ENCODE peak calls at places on chromosome 12, in six cellular contexts. J is MM.1S, S is stomach, R is H9, Z is GM23248, G is caudate nucleus. B is an unnamed sample.

GRCh38 chr12:93552427-93552826 is 20.0 kb upstream of the SOCS2 start:
- DNase-seq in Z (no peak), S (no peak), J (no peak), G (no peak), R (no peak), B (no peak)

GRCh38 chr12:106301241-106301610 is 1.3 kb upstream of the TCP11L2 start:
- DNase-seq in R (no peak), S (no peak), G (no peak), Z (peak), J (no peak), B (no peak)

GRCh38 chr12:96892104-96892503 is 15.0 kb upstream of the NEDD1 start:
- DNase-seq in J (no peak), G (no peak), S (no peak), Z (no peak), R (no peak), B (no peak)

GRCh38 chr12:6821271-6821673 is 349 bp upstream of the GPR162 start:
- DNase-seq in R (peak), S (peak), J (no peak), G (no peak), Z (peak), B (peak)

GRCh38 chr12:67515679-67516363 is 132.7 kb upstream of the DYRK2 start:
- DNase-seq in J (peak), S (peak), R (no peak), Z (no peak), G (no peak), B (no peak)

GRCh38 chr12:89208661-89209096 is 143.6 kb downstream of the DUSP6 start:
- DNase-seq in R (no peak), J (no peak), Z (peak), S (no peak), G (no peak), B (no peak)

GRCh38 chr12:57846285-57846576 is 298 bp downstream of the CTDSP2 start:
- DNase-seq in Z (no peak), J (no peak), S (peak), R (no peak), G (no peak), B (no peak)

GRCh38 chr12:4572670-4573069 is 10.7 kb downstream of the DYRK4 start:
- DNase-seq in S (no peak), G (no peak), R (no peak), Z (no peak), J (no peak), B (no peak)

GRCh38 chr12:108846320-108846719 is 11.1 kb downstream of the SSH1 start:
- DNase-seq in Z (peak), R (no peak), G (peak), S (no peak), J (no peak), B (peak)

GRCh38 chr12:92519284-92519683 is 183.5 kb upstream of the PLEKHG7 start:
- DNase-seq in Z (no peak), S (no peak), R (no peak), J (no peak), G (no peak), B (no peak)

DNA sequence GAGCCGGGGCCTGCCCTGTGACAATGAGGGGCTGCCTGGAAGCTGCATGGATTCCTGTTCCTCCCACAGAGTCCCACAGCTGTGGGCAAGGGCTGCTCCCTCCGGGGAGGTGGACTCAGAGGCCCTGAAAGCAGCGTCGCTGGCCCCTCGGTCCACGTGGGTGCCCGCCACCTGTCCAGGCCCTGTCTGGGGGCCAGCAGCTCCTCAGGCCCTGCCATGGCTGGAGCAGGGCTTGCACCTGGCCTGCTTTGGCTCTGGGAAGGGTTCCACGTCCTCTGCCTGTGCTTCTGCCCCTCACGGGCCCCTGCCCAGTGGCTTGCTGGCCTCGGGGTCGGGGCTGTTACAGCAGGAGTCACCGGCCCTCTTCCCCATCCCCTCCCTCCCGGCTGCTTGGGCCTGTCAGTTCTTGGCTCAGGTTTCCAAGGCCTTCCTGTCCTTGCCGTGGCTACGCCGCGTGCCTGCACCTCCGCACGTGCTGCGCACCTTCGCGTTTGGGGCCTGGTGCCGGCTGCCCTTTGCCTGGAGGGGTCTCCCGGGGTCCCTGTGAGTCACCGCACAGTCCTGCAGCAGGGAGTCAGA is 5.8 kb downstream of the FBRSL1 start:
- DNase-seq in Z (no peak), R (no peak), J (no peak), S (no peak), G (no peak), B (no peak)
- H3K27ac ChIP-seq in Z (no peak), R (no peak), J (no peak), S (no peak), G (no peak), B (no peak)

DNA sequence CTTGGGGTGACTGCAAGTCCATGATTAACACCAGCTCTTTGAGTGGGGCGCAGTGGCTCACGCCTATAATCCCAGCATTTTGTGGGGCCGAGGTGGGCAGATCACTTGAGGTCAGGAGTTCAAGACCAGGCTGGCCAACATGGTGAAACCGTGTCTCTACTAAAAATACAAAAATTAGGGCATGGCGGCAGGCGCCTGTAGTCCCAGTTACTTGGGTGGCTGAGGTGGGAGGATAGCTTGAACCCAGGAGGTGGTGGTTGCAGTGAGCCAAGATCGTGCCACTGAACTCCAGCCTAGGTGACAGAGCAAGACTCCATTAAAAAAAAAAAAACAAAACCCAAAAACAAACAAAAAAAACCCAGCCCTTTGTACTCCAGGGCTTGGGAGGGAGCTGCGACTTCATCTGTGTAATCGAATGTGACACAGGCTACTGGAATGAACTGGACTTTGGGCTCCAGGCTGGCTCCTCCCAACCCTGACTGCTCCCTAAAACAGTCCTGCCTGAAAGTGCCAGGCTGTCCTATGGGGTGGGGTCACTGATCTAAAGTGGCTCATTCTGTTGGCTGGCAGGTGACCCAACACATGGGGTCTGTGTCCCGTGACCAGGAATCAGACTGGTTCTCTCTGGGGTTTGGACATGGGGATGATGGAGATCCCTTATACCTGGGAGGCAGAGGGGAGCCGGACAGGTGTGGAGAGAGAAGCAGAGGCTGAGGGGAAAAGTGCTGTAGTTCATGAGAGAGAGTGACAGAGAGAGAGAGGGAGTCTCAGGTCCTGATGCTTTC is 9.3 kb upstream of the C12orf43 start:
- DNase-seq in S (peak), J (no peak), Z (peak), R (no peak), G (no peak), B (no peak)
- H3K27ac ChIP-seq in S (peak), J (no peak), Z (no peak), R (no peak), G (no peak), B (no peak)

GRCh38 chr12:52232233-52232915 is 669 bp upstream of the KRT7 start:
- DNase-seq in J (no peak), Z (no peak), S (no peak), R (no peak), G (no peak), B (no peak)

GRCh38 chr12:52229836-52230343 is 3.2 kb upstream of the KRT7 start:
- DNase-seq in R (no peak), Z (no peak), G (no peak), S (no peak), J (no peak), B (no peak)

GRCh38 chr12:52230364-52231281 is 2.4 kb upstream of the KRT7 start:
- DNase-seq in J (no peak), G (no peak), R (no peak), Z (peak), S (no peak), B (no peak)

GRCh38 chr12:52232916-52233461 is at the start of gene KRT7:
- DNase-seq in G (no peak), R (peak), S (no peak), J (no peak), Z (no peak), B (no peak)

GRCh38 chr12:52231305-52232232 is 1.5 kb upstream of the KRT7 start:
- DNase-seq in R (no peak), J (no peak), S (no peak), G (no peak), Z (no peak), B (no peak)
- H3K27ac ChIP-seq in R (no peak), J (no peak), S (peak), G (no peak), Z (peak), B (no peak)

DNA sequence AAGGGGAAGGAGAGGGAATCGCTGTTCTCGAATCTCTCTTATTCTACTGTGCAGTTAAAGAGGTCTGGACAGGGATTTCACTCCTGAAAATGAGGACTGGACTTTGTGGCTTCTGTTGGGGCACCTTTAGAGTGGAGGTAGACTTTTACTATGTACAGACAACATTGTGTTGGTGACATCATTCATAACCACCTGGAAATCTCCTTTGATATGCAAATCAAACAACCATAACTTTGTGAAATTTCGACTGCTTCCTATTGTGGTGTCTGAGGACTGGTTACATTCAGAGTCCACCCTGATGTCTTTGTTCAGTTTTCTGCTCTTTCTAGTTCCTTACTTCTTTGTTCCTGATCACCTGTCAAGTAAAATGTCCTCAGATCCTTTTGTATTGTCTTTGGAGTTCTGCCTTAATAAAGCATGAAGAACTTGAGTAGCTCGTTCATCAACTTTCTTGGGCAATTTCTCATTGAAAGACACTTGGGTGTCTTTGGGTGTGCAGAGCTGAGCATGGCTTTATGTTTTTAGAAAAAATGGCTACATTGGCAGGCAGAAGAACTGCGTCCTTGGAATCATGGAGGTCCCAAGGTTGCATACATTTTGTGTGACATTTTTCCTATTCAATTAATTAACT is 29.8 kb downstream of the LRRK2 start:
- DNase-seq in G (no peak), S (no peak), J (no peak), Z (no peak), R (no peak), B (no peak)
- H3K27ac ChIP-seq in G (no peak), S (no peak), J (no peak), Z (no peak), R (no peak), B (no peak)

DNA sequence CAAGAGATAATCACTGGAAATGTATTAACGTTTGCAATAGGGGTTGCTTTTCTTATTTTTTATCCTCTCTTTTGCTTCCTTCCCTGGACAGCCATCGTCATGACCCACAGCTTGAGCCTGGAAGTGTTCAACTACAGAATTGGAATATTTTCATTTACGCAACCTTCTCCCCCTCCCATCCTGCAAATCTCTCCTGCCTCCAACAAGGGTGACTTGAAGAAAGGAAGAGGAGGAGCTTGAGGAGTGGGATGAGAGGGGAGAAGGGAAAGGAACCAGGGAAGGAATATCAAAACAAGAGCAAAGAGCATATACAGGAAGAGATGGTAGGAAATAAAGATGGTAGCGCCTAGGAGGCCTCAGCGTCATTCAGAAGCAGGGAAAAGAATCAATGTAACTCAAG is 1.6 kb upstream of the MANSC4 start:
- DNase-seq in J (no peak), S (no peak), Z (no peak), G (no peak), R (no peak), B (no peak)
- H3K27ac ChIP-seq in J (no peak), S (peak), Z (peak), G (no peak), R (no peak), B (peak)

B was measured in substantia nigra.